ENCODE peak calls at places on chromosome 22, in seven cellular contexts. X is HFFc6, S is fibroblast of mammary gland, Q is GM23338, U is upper lobe of right lung, M is uterus, W is brain microvascular endothelial cell. T is an unnamed sample.

GRCh38 chr22:42676059-42676607 is 26.9 kb upstream of the CYB5R3 start:
- DNase-seq in X (no peak), S (peak), Q (no peak), U (no peak), W (no peak), M (peak), T (no peak)

GRCh38 chr22:30876221-30876751 is 92.3 kb downstream of the MORC2 start:
- DNase-seq in U (peak), S (no peak), Q (no peak), M (no peak), W (no peak), X (no peak), T (peak)

GRCh38 chr22:44363214-44363979 is 50.6 kb upstream of the SHISAL1 start:
- DNase-seq in U (peak), Q (no peak), W (peak), X (peak), M (peak), S (peak), T (peak)

GRCh38 chr22:46763051-46763705 is 728 bp downstream of the TBC1D22A start:
- DNase-seq in M (peak), W (no peak), U (no peak), X (no peak), S (peak), Q (peak), T (no peak)

GRCh38 chr22:30390974-30391691 is 3.9 kb upstream of the RNF215 start:
- DNase-seq in W (peak), S (peak), M (no peak), U (peak), Q (peak), X (peak), T (peak)

GRCh38 chr22:31082606-31083376 is 1.7 kb downstream of the SMTN start:
- DNase-seq in W (peak), S (peak), X (peak), U (no peak), M (peak), Q (peak), T (peak)

GRCh38 chr22:28505416-28506156 is 174.1 kb downstream of the TTC28 start:
- DNase-seq in W (no peak), U (no peak), M (no peak), Q (no peak), X (no peak), S (no peak), T (no peak)

GRCh38 chr22:27435839-27436581 is 365.5 kb downstream of the MN1 start:
- DNase-seq in Q (peak), X (no peak), S (peak), U (no peak), M (peak), W (peak), T (no peak)

GRCh38 chr22:43310311-43310710 is 32.9 kb downstream of the SCUBE1 start:
- DNase-seq in U (no peak), S (no peak), W (no peak), M (no peak), Q (no peak), X (no peak), T (no peak)

GRCh38 chr22:48263791-48264351 is 1501.4 kb downstream of the TBC1D22A start:
- DNase-seq in U (no peak), W (no peak), S (no peak), M (no peak), Q (no peak), X (no peak), T (no peak)

GRCh38 chr22:46055176-46055850 is 78.4 kb upstream of the WNT7B start:
- DNase-seq in U (peak), X (no peak), Q (no peak), M (peak), S (peak), W (no peak), T (peak)

GRCh38 chr22:48647051-48647450 is 1180.6 kb downstream of the BRD1 start:
- DNase-seq in U (no peak), M (no peak), Q (no peak), W (no peak), X (no peak), S (no peak), T (no peak)

DNA sequence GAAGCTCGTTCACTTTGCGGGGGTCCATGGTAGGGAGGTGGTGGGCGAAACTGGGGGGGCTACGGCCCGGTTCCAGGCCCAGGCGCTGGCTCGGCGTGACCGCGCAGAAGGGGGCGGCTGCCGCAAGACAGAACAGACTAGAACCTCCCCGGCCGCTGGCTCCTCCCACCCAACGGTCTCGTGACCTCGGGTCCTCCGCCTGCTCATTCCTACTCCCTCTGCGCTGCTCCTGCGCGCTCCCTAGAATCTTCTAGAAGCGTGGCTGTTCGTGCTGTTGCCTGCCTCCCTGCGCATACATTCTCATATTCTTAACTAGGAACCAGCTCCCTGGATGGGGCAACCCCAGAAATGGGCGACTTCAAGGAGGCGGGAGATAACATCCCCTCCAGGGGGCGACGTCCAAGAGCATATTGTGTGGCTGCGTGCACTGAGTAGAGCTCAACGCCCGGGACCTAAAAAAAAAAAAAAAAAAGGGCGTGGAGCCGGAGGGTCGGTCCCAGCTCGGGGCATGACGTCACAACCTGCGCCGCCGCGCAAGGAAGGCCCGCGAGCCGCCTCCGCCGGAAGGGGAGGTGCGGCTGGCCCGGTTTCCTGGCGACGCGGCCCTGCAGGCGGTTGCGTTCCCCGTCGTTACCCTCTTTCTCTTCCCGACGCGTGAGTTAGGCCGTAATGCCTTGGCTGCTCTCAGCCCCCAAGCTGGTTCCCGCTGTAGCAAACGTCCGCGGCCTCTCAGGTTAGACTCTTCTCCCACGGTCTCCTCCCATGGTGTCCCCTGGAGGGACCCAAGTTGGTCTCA is at the start of the genes ST13 and XPNPEP3:
- DNase-seq in S (peak), Q (peak), M (peak), X (peak), W (peak), U (peak), T (peak)
- TF ChIP-seq CTCF in S (peak), Q (no peak), M (peak), X (peak), W (peak), U (peak), T (no peak)

GRCh38 chr22:38412435-38413084 is 42.4 kb downstream of the KCNJ4 start:
- DNase-seq in Q (peak), U (peak), M (peak), S (no peak), W (no peak), X (no peak), T (no peak)
- TF ChIP-seq CTCF in Q (peak), U (peak), M (peak), S (peak), W (peak), X (peak), T (peak)

GRCh38 chr22:24894998-24895397 is 51.5 kb downstream of the LHFPL7 start:
- DNase-seq in S (peak), X (no peak), Q (peak), M (peak), W (peak), U (peak), T (no peak)
- TF ChIP-seq CTCF in S (no peak), X (no peak), Q (no peak), M (no peak), W (no peak), U (no peak), T (no peak)

GRCh38 chr22:20207277-20208025 is 56.6 kb upstream of the CCDC188 start:
- DNase-seq in Q (no peak), W (no peak), X (no peak), U (no peak), M (no peak), S (no peak), T (no peak)

GRCh38 chr22:20205464-20205963 is 54.7 kb upstream of the CCDC188 start:
- DNase-seq in U (no peak), M (no peak), W (no peak), X (no peak), Q (no peak), S (no peak), T (no peak)

GRCh38 chr22:20204821-20205220 is 54.0 kb upstream of the CCDC188 start:
- DNase-seq in Q (no peak), S (no peak), W (no peak), U (no peak), X (no peak), M (no peak), T (no peak)

GRCh38 chr22:20206709-20207215 is 55.9 kb upstream of the CCDC188 start:
- DNase-seq in S (peak), W (peak), U (peak), M (no peak), Q (no peak), X (peak), T (no peak)

DNA sequence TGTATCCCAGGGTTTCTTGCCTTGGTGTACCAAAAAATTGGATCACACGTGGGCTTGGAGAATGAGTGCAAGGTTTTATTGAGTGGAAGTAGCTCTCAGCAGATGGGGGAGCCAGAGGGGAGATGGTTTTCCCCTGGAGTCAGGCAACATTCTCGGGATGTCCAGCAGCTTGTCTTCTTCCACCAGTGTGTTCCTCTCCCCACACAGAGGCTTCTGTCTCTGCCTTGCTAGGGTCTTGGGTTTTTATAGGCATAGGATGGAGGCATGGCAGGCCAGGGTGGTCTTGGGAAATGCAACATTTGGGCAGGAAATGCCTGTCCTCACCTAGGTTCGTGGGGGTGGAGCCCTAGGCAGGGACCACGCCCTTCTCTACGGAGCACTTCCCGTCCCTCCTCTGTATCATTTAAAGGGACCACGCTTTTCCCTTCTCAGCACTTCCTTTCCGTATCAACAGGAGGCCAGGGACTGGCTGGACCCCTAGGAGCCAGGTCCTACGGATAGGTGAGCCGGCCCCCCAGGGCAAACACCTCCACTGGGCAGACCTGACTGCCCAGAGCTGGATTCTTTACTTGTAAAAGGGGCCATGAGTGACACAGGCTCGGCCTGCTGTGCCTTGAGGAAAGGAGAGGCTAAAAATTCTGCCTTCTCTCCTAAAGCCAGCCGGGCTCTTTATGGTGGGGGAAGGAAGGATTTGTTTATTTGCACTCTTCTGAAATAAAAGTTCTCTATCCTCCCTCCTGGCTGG is 55.3 kb upstream of the CCDC188 start:
- DNase-seq in W (peak), S (peak), U (peak), Q (peak), M (peak), X (peak), T (no peak)
- TF ChIP-seq CTCF in W (peak), S (no peak), U (no peak), Q (no peak), M (peak), X (no peak), T (peak)

GRCh38 chr22:24420977-24421343 is 6.4 kb upstream of the ADORA2A start:
- DNase-seq in Q (no peak), M (no peak), S (no peak), W (no peak), U (no peak), X (no peak), T (no peak)

GRCh38 chr22:24419480-24419860 is 7.9 kb upstream of the ADORA2A start:
- DNase-seq in M (no peak), X (no peak), Q (no peak), W (no peak), S (no peak), U (no peak), T (no peak)

GRCh38 chr22:24420072-24420976 is 7.1 kb upstream of the ADORA2A start:
- DNase-seq in U (no peak), S (no peak), X (no peak), M (peak), W (no peak), Q (peak), T (peak)

GRCh38 chr22:24422078-24422665 is 5.2 kb upstream of the ADORA2A start:
- DNase-seq in Q (no peak), U (no peak), W (no peak), S (no peak), M (no peak), X (no peak), T (no peak)

DNA sequence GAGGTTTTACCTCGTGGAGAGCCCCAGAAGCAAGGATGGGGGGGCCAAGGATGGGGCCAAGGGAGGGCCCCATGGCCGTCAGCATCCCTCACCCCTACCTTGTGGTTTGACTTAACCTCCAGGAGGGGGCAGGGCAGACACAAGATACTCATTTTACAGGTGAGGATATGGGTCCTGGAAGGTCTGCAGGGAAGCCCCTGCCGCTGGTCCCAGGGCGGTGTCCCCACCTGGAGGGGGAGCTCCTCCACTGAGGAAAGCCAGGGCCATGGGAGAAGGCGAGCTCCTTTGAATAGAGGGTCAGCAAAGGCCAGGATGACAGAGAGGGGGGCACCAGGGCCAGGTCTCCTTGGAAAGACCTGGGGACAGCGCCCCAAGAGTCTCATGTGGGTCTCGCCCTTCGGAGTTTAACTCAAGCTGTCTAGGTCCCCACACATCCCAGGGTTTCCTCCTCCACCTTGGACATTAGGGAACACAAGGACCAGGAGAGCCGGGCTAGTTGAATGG is 5.9 kb upstream of the ADORA2A start:
- DNase-seq in U (no peak), X (no peak), S (no peak), W (no peak), M (no peak), Q (peak), T (no peak)
- TF ChIP-seq CTCF in U (no peak), X (peak), S (no peak), W (peak), M (no peak), Q (peak), T (peak)

DNA sequence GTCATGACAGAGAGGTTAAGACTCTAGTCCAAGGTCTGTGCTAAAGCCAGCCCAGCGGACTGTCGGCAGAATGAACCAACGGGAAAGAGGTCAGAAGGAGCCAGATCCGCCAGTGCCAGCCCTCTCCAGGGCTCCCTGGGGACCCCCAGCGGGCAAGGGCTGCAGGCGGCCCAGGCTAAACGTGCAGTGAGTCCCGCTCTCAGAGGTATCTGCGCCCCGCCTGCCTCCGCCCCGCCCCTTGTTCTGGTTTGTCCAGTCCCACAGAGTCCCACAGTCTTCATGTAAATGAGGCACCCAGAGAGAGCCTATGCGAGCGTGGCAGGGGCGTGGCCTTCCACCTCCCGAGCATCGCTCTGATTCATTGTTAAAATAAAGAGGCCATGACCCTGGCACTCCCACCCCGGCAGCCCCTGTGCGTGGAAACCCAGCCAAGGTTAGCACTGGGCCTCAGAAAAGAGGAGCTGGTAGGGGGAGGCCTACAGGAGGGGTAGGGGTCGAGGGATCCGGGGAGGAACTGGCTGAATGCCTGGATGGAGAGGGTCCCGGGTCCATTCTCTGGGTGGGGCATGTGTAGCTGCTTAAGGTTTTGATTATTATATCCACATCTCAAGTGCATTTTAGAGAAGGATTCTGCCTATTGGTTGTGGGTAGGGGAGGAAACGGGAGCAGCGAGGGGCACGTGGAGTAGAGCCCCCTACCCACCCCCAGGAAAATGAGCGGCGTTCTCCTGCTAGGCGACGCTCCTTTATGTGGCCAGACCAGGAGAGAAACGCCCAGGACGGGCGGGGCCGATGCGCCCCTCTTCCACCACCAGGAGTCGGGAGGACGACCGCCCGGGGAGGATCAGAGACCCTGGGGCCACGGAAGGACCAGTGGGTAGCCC is at the start of gene TRIOBP:
- DNase-seq in W (peak), U (peak), X (peak), Q (peak), M (peak), S (peak), T (peak)
- TF ChIP-seq CTCF in W (peak), U (peak), X (peak), Q (peak), M (peak), S (peak), T (peak)

GRCh38 chr22:32407332-32407731 is 4.7 kb downstream of the RTCB start:
- DNase-seq in W (no peak), X (no peak), M (no peak), S (no peak), U (no peak), Q (no peak), T (no peak)
- TF ChIP-seq CTCF in W (no peak), X (no peak), M (no peak), S (no peak), U (no peak), Q (no peak), T (no peak)

T was measured in CD14-positive monocyte.